ENCODE peak calls at places on chromosomes 3 and 15, in five cellular contexts. One of them, this sample, is unnamed. For H3K4me1, the result is how much of the 10 kb centered on the place peaks cover.

GRCh38 chr15:96701443-96701842 is 370.9 kb downstream of the NR2F2 start:
- DNase-seq in kidney: no peak
- DNase-seq in mucosa of descending colon: no peak
- DNase-seq in H1: no peak
- DNase-seq in IMR-90: no peak
- DNase-seq in this sample: no peak

GRCh38 chr3:195407511-195408409 is 35.1 kb downstream of the ACAP2 start:
- DNase-seq in kidney: no peak
- DNase-seq in mucosa of descending colon: no peak
- DNase-seq in H1: no peak
- DNase-seq in IMR-90: no peak
- DNase-seq in this sample: no peak

GRCh38 chr3:197547618-197548017 is 8.2 kb downstream of the BDH1 start:
- DNase-seq in kidney: peak
- DNase-seq in mucosa of descending colon: peak
- DNase-seq in H1: peak
- DNase-seq in IMR-90: no peak
- DNase-seq in this sample: no peak

GRCh38 chr3:168088106-168088722 is 7.5 kb downstream of the GOLIM4 start:
- DNase-seq in kidney: no peak
- DNase-seq in mucosa of descending colon: peak
- DNase-seq in H1: no peak
- DNase-seq in IMR-90: no peak
- DNase-seq in this sample: no peak

GRCh38 chr15:38636597-38636996 is 72.0 kb upstream of the RASGRP1 start:
- DNase-seq in kidney: no peak
- DNase-seq in mucosa of descending colon: no peak
- DNase-seq in H1: no peak
- DNase-seq in IMR-90: no peak
- DNase-seq in this sample: no peak

GRCh38 chr3:67018789-67019525 is 20.9 kb downstream of the KBTBD8 start:
- DNase-seq in kidney: no peak
- DNase-seq in mucosa of descending colon: no peak
- DNase-seq in H1: no peak
- DNase-seq in IMR-90: no peak
- DNase-seq in this sample: no peak

GRCh38 chr3:15665510-15666150 is 64.1 kb downstream of the BTD start:
- DNase-seq in kidney: no peak
- DNase-seq in mucosa of descending colon: no peak
- DNase-seq in H1: no peak
- DNase-seq in IMR-90: peak
- DNase-seq in this sample: no peak

GRCh38 chr3:194587438-194587931 is 45.7 kb downstream of the TMEM44 start:
- DNase-seq in kidney: no peak
- DNase-seq in mucosa of descending colon: no peak
- DNase-seq in H1: no peak
- DNase-seq in IMR-90: peak
- DNase-seq in this sample: no peak

GRCh38 chr15:36612063-36612788 is 32.8 kb downstream of the CDIN1 start:
- DNase-seq in kidney: no peak
- DNase-seq in mucosa of descending colon: no peak
- DNase-seq in H1: no peak
- DNase-seq in IMR-90: peak
- DNase-seq in this sample: no peak

GRCh38 chr15:66233487-66234415 is 19.8 kb downstream of the MEGF11 start:
- DNase-seq in kidney: no peak
- DNase-seq in mucosa of descending colon: no peak
- DNase-seq in H1: peak
- DNase-seq in IMR-90: no peak
- DNase-seq in this sample: no peak

GRCh38 chr15:51621917-51622268 is 678 bp downstream of the DMXL2 start:
- DNase-seq in kidney: peak
- DNase-seq in mucosa of descending colon: peak
- DNase-seq in H1: peak
- DNase-seq in IMR-90: peak
- DNase-seq in this sample: no peak
- TF ChIP-seq CTCF in kidney: no peak
- TF ChIP-seq CTCF in mucosa of descending colon: no peak
- TF ChIP-seq CTCF in H1: peak
- TF ChIP-seq CTCF in IMR-90: peak
- TF ChIP-seq CTCF in this sample: peak

GRCh38 chr3:50607271-50608091 is 4.1 kb downstream of the CISH start:
- DNase-seq in kidney: peak
- DNase-seq in mucosa of descending colon: no peak
- DNase-seq in H1: no peak
- DNase-seq in IMR-90: no peak
- DNase-seq in this sample: no peak
- H3K4me1 ChIP-seq in kidney: half or more
- H3K4me1 ChIP-seq in mucosa of descending colon: half or more
- H3K4me1 ChIP-seq in H1: under half
- H3K4me1 ChIP-seq in IMR-90: under half
- H3K4me1 ChIP-seq in this sample: half or more

DNA sequence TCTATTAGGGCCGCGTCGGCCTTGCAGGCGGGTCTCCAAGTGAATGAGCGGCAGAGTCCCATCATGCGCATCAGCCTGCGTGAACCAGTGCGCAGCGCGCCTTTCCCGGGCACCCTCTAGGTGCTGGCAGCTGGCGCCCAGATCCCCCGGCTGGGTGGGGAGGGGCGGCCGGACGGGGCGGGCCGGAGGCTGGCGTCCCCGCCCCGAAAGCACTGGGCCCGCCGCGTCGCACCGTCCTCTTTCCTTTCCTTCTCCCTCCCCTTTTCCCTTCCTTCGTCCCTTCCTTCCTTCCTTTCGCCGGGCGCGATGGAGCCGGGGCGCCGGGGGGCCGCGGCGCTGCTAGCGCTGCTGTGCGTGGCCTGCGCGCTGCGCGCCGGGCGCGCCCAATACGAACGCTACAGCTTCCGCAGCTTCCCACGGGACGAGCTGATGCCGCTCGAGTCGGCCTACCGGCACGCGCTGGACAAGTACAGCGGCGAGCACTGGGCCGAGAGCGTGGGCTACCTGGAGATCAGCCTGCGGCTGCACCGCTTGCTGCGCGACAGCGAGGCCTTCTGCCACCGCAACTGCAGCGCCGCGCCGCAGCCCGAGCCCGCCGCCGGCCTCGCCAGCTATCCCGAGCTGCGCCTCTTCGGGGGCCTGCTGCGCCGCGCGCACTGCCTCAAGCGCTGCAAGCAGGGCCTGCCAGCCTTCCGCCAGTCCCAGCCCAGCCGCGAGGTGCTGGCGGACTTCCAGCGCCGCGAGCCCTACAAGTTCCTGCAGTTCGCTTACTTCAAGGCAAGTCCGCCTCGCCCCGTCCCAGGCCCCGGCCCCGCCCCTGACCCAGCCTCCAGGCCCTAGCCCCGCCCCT is at the start of gene CRTAP:
- DNase-seq in kidney: peak
- DNase-seq in mucosa of descending colon: peak
- DNase-seq in H1: peak
- DNase-seq in IMR-90: peak
- DNase-seq in this sample: peak
- TF ChIP-seq CTCF in kidney: no peak
- TF ChIP-seq CTCF in mucosa of descending colon: no peak
- TF ChIP-seq CTCF in H1: no peak
- TF ChIP-seq CTCF in IMR-90: no peak
- TF ChIP-seq CTCF in this sample: no peak

GRCh38 chr3:77190281-77190841 is 150.5 kb downstream of the ROBO2 start:
- DNase-seq in kidney: no peak
- DNase-seq in mucosa of descending colon: no peak
- DNase-seq in H1: no peak
- DNase-seq in IMR-90: no peak
- DNase-seq in this sample: no peak
- H3K4me1 ChIP-seq in kidney: under half
- H3K4me1 ChIP-seq in mucosa of descending colon: under half
- H3K4me1 ChIP-seq in H1: under half
- H3K4me1 ChIP-seq in IMR-90: under half
- H3K4me1 ChIP-seq in this sample: under half

GRCh38 chr15:73991726-73992593 is at the start of gene STOML1:
- DNase-seq in kidney: peak
- DNase-seq in mucosa of descending colon: peak
- DNase-seq in H1: peak
- DNase-seq in IMR-90: peak
- DNase-seq in this sample: peak

GRCh38 chr15:73989001-73989798 is 2.9 kb downstream of the STOML1 start:
- DNase-seq in kidney: no peak
- DNase-seq in mucosa of descending colon: no peak
- DNase-seq in H1: no peak
- DNase-seq in IMR-90: peak
- DNase-seq in this sample: peak

GRCh38 chr15:73991260-73991659 is 835 bp downstream of the STOML1 start:
- DNase-seq in kidney: peak
- DNase-seq in mucosa of descending colon: peak
- DNase-seq in H1: no peak
- DNase-seq in IMR-90: no peak
- DNase-seq in this sample: peak

GRCh38 chr15:73988075-73988969 is 3.8 kb downstream of the STOML1 start:
- DNase-seq in kidney: peak
- DNase-seq in mucosa of descending colon: no peak
- DNase-seq in H1: no peak
- DNase-seq in IMR-90: peak
- DNase-seq in this sample: no peak

DNA sequence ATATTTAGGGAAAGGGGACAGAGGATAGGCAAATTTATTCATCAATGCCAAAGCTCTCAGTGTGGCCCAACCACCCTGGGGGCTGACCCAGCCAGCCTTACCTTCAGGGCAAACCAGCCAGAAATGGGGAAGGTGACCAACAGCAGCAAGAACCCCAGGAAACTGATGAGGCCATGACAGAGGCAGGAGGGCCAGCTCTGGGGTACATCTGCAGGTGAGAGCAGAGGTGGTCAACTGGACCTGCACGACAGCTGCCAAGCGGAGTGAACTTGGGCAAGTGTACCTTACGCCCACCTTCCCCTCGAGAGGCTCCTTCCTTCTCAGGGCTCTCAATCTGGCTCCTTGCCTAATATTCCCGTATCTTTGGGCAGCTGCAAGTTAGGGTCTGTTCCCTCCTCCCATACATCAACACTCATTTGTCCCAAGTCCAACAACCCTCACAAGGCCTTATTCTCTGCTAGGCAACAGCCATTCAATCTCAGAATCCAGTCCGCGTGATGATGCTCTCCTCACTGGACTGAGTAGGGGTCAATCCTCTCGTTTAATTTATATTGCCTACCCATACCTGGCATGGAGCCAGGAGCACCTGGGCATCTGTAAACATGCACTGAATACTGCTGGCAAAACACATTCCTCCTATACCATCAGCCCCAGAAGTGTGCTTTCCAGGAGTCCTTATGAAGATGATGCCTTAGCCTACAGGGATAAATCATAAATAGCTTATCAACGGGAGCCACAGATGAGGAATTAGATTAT is 1.7 kb downstream of the STOML1 start:
- DNase-seq in kidney: no peak
- DNase-seq in mucosa of descending colon: no peak
- DNase-seq in H1: no peak
- DNase-seq in IMR-90: no peak
- DNase-seq in this sample: no peak
- TF ChIP-seq CTCF in kidney: no peak
- TF ChIP-seq CTCF in mucosa of descending colon: no peak
- TF ChIP-seq CTCF in H1: no peak
- TF ChIP-seq CTCF in IMR-90: no peak
- TF ChIP-seq CTCF in this sample: no peak

DNA sequence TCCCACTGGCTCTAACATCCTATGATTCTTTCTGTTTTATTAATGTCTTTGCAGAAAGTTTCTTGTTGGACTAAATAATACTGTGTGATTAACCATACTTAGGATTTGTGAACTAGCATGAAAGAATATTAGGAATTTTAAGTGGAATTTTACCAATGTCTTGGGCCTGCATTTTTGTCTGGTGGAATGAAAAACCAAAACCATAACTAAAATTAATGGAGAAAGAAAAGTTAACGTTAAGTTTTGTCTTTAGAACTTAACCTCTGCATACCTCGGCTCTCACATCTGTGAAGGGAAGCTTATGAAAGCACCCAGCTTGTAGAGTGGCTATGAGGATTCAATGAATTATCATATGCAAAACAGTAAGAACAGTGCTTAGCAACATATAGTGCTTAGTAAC is 6.5 kb downstream of the FBN1 start:
- DNase-seq in kidney: no peak
- DNase-seq in mucosa of descending colon: no peak
- DNase-seq in H1: no peak
- DNase-seq in IMR-90: no peak
- DNase-seq in this sample: no peak
- H3K4me1 ChIP-seq in kidney: under half
- H3K4me1 ChIP-seq in mucosa of descending colon: under half
- H3K4me1 ChIP-seq in H1: under half
- H3K4me1 ChIP-seq in IMR-90: under half
- H3K4me1 ChIP-seq in this sample: under half

GRCh38 chr3:174010902-174011301 is 613.4 kb downstream of the NLGN1 start:
- DNase-seq in kidney: no peak
- DNase-seq in mucosa of descending colon: no peak
- DNase-seq in H1: no peak
- DNase-seq in IMR-90: no peak
- DNase-seq in this sample: no peak

GRCh38 chr3:174016186-174016585 is 618.6 kb downstream of the NLGN1 start:
- DNase-seq in kidney: no peak
- DNase-seq in mucosa of descending colon: no peak
- DNase-seq in H1: no peak
- DNase-seq in IMR-90: peak
- DNase-seq in this sample: no peak
- TF ChIP-seq CTCF in kidney: no peak
- TF ChIP-seq CTCF in mucosa of descending colon: no peak
- TF ChIP-seq CTCF in H1: no peak
- TF ChIP-seq CTCF in IMR-90: no peak
- TF ChIP-seq CTCF in this sample: no peak

DNA sequence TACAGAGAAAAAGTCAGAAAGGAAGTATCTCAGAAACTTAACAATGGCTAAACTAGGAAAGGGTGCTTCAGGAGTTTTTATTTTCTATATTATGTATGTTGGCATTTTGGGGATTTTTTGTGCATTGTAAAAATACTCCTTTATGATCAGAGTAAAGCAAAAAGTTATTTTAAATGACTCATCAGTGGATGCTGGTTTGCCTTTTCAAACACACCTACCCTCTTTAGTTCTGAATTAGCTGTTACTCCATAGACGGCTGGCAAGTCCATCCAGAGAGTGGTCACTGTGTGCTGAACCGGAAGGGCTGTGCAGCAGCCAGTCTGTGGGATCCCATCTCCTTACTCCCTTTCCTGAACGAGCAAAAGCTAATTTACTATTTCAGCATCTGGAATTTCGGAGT is 942 bp downstream of the CCR9 start:
- DNase-seq in kidney: no peak
- DNase-seq in mucosa of descending colon: no peak
- DNase-seq in H1: no peak
- DNase-seq in IMR-90: peak
- DNase-seq in this sample: no peak
- H3K4me1 ChIP-seq in kidney: under half
- H3K4me1 ChIP-seq in mucosa of descending colon: under half
- H3K4me1 ChIP-seq in H1: under half
- H3K4me1 ChIP-seq in IMR-90: under half
- H3K4me1 ChIP-seq in this sample: under half

This sample was measured in upper lobe of right lung.